ENCODE peak calls at places on chromosomes 7 and 10, in five cellular contexts. O is AG04449, T is fibroblast of mammary gland, U is heart right ventricle, S is AG04450. Z is an unnamed sample.

GRCh38 chr10:43931308-43931930 is 282.7 kb upstream of the ZNF32 start:
- DNase-seq in O (peak), T (peak), S (peak), U (no peak), Z (no peak)

GRCh38 chr7:83161186-83161585 is 1.5 kb downstream of the PCLO start:
- DNase-seq in U (no peak), S (no peak), T (no peak), O (no peak), Z (no peak)

GRCh38 chr7:73894851-73895441 is 34.0 kb downstream of the TMEM270 start:
- DNase-seq in T (peak), O (peak), S (peak), U (peak), Z (peak)

GRCh38 chr7:142301923-142302550 is 44.2 kb upstream of the PRSS58 start:
- DNase-seq in U (no peak), S (no peak), O (no peak), T (peak), Z (no peak)

GRCh38 chr10:132738454-132739224 is 47.3 kb downstream of the NKX6-2 start:
- DNase-seq in U (peak), S (no peak), T (no peak), O (no peak), Z (no peak)

GRCh38 chr7:102377-102711 is 90.0 kb upstream of the FAM20C start:
- DNase-seq in T (no peak), U (no peak), S (no peak), O (no peak), Z (no peak)

GRCh38 chr7:64625114-64626082 is 40.5 kb upstream of the ZNF107 start:
- DNase-seq in T (no peak), O (no peak), S (no peak), U (no peak), Z (no peak)

GRCh38 chr10:35225204-35225603 is 98.6 kb downstream of the CREM start:
- DNase-seq in U (no peak), S (no peak), O (no peak), T (no peak), Z (no peak)

GRCh38 chr10:20004087-20004523 is 187.9 kb downstream of the PLXDC2 start:
- DNase-seq in T (peak), O (no peak), U (peak), S (no peak), Z (peak)

GRCh38 chr7:69439040-69439439 is 159.2 kb upstream of the AUTS2 start:
- DNase-seq in S (no peak), O (no peak), U (no peak), T (peak), Z (no peak)

GRCh38 chr7:5666361-5666760 is 115.1 kb downstream of the RNF216 start:
- DNase-seq in U (no peak), S (no peak), O (no peak), T (no peak), Z (no peak)

GRCh38 chr10:70816220-70816894 is 609 bp downstream of the SGPL1 start:
- DNase-seq in O (peak), T (peak), U (peak), S (peak), Z (peak)

GRCh38 chr7:57487957-57488356 is 38.0 kb downstream of the ZNF716 start:
- DNase-seq in O (no peak), T (no peak), U (no peak), S (no peak), Z (no peak)
- H3K4me3 ChIP-seq in O (no peak), T (no peak), U (no peak), S (no peak), Z (no peak)

DNA sequence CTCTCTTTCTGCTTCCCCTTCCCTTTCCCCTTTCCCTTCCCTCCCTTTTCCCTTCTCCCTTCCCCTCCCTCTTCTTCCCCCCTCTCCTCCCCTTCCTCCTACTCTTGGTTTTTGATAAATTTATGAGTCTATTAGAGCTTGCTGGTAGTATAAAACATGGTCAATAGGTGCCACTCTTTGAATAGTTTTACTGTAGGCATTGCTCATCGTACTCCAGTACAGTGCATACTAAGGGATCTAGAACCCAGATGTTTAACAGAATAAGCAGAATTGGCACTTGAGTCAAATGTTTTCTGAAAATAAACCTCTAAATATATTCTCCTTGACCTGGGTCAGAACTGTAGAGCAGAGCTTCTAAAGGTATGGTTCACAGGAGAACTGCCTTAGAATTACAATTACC is 126.7 kb downstream of the SORCS3 start:
- DNase-seq in U (no peak), S (no peak), T (no peak), O (no peak), Z (no peak)
- TF ChIP-seq CTCF in U (no peak), S (no peak), T (no peak), O (no peak), Z (no peak)

GRCh38 chr7:118152149-118152548 is 31.8 kb upstream of the LSM8 start:
- DNase-seq in U (no peak), T (no peak), O (no peak), S (no peak), Z (no peak)
- H3K4me3 ChIP-seq in U (no peak), T (no peak), O (no peak), S (no peak), Z (no peak)

GRCh38 chr10:36499696-36500095 is 625.7 kb upstream of the ANKRD30A start:
- DNase-seq in S (no peak), U (no peak), T (peak), O (no peak), Z (no peak)

GRCh38 chr10:36506696-36507477 is 618.5 kb upstream of the ANKRD30A start:
- DNase-seq in U (no peak), O (no peak), T (no peak), S (no peak), Z (no peak)

DNA sequence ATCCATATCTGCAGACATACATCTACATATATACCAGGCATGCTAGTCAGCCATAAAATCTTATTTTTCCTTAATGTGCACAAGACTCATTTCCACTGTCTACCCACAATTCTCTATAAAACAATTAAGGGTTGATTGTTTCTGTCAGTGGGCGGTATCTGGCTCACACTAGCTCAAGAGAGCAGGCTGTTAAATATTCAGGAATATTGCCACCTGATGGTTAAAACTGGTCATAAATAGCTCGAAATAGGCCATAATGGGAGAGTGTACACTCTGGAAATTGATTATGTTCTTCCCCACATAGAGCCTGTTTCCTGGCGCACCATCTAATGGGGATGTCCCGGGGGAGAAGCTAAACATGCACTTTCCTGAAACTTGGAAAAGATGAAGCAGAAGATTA is 620.6 kb upstream of the ANKRD30A start:
- DNase-seq in O (no peak), T (peak), S (no peak), U (no peak), Z (no peak)
- TF ChIP-seq CTCF in O (no peak), T (peak), S (peak), U (peak), Z (no peak)

GRCh38 chr7:94182721-94183120 is 178.6 kb upstream of the BET1 start:
- DNase-seq in T (no peak), S (no peak), U (no peak), O (no peak), Z (no peak)
- H3K4me3 ChIP-seq in T (no peak), S (no peak), U (no peak), O (no peak), Z (no peak)

GRCh38 chr10:4174197-4174596 is 389.2 kb upstream of the KLF6 start:
- DNase-seq in O (no peak), S (no peak), T (peak), U (no peak), Z (no peak)
- TF ChIP-seq CTCF in O (peak), S (no peak), T (no peak), U (peak), Z (no peak)